ENCODE peak calls at places on chromosomes 4 and X, in ten cellular contexts. V, T, C, L, F, D, W, Z, E and A are unnamed samples.

GRCh38 chrX:140500427-140500826 is 4.4 kb downstream of the SOX3 start:
- DNase-seq in E (no peak), V (no peak), F (no peak), T (no peak), W (no peak), Z (no peak), D (no peak), C (no peak), L (peak), A (no peak)

GRCh38 chr4:3711183-3712111 is 54.7 kb upstream of the ADRA2C start:
- DNase-seq in W (no peak), Z (no peak), E (no peak), F (no peak), L (no peak), T (no peak), D (no peak), C (no peak), V (no peak), A (no peak)

GRCh38 chr4:110926841-110927400 is 304.0 kb upstream of the PITX2 start:
- DNase-seq in V (no peak), E (no peak), F (no peak), L (no peak), D (no peak), Z (no peak), T (no peak), C (no peak), W (no peak), A (no peak)

GRCh38 chr4:38071801-38072567 is 111.8 kb downstream of the PTTG2 start:
- DNase-seq in F (no peak), V (no peak), E (no peak), C (no peak), D (no peak), Z (no peak), T (no peak), L (peak), W (no peak), A (no peak)

GRCh38 chr4:53855886-53856260 is 208.5 kb downstream of the CHIC2 start:
- DNase-seq in L (no peak), Z (no peak), C (no peak), D (peak), V (no peak), E (no peak), F (no peak), T (no peak), W (no peak), A (no peak)

GRCh38 chr4:3656441-3657376 is 109.5 kb upstream of the ADRA2C start:
- DNase-seq in E (no peak), C (peak), T (no peak), V (no peak), W (no peak), Z (no peak), D (no peak), F (no peak), L (no peak), A (no peak)

GRCh38 chrX:132740316-132741123 is 217.9 kb downstream of the HS6ST2 start:
- DNase-seq in F (no peak), C (no peak), D (no peak), V (no peak), E (no peak), Z (no peak), W (no peak), T (no peak), L (no peak), A (no peak)

GRCh38 chr4:154230723-154231122 is 260.9 kb downstream of the DCHS2 start:
- DNase-seq in D (no peak), Z (no peak), V (no peak), W (no peak), L (no peak), F (no peak), T (no peak), C (no peak), E (no peak), A (no peak)

GRCh38 chrX:17082831-17083230 is 136.4 kb downstream of the REPS2 start:
- DNase-seq in L (no peak), W (peak), D (no peak), T (no peak), V (no peak), F (no peak), C (peak), E (no peak), Z (no peak), A (peak)

GRCh38 chr4:14994242-14994641 is 8.0 kb upstream of the CPEB2 start:
- DNase-seq in V (no peak), C (no peak), W (no peak), L (peak), T (no peak), F (no peak), Z (no peak), E (no peak), D (no peak), A (no peak)

GRCh38 chr4:150960818-150961217 is 54.3 kb downstream of the LRBA start:
- DNase-seq in D (no peak), T (no peak), E (no peak), L (peak), Z (no peak), V (no peak), C (no peak), F (no peak), W (no peak), A (no peak)

GRCh38 chr4:133146574-133147198 is 2.4 kb upstream of the PCDH10 start:
- DNase-seq in V (peak), W (peak), Z (no peak), L (no peak), E (no peak), C (peak), D (no peak), F (no peak), T (no peak), A (peak)

GRCh38 chr4:38723726-38724506 is 58.9 kb downstream of the TLR10 start:
- DNase-seq in L (no peak), D (no peak), W (no peak), F (no peak), C (no peak), V (no peak), T (no peak), E (no peak), Z (no peak), A (no peak)

GRCh38 chr4:37648084-37648817 is 37.9 kb downstream of the RELL1 start:
- DNase-seq in Z (no peak), T (no peak), V (no peak), C (no peak), F (peak), D (peak), E (peak), L (peak), W (no peak), A (no peak)

GRCh38 chrX:30312858-30313257 is 3.7 kb upstream of the NR0B1 start:
- DNase-seq in T (no peak), L (no peak), D (no peak), E (no peak), W (no peak), Z (no peak), V (no peak), C (no peak), F (no peak), A (no peak)

GRCh38 chrX:2898861-2899512 is 30.2 kb downstream of the ARSD start:
- DNase-seq in C (no peak), F (peak), D (no peak), E (no peak), L (no peak), T (no peak), V (no peak), Z (no peak), W (no peak), A (no peak)

GRCh38 chr4:3303840-3304715 is 11.3 kb downstream of the RGS12 start:
- DNase-seq in T (no peak), F (no peak), C (no peak), W (no peak), L (no peak), E (peak), D (no peak), V (peak), Z (no peak), A (no peak)

GRCh38 chr4:6856391-6856790 is 53.2 kb upstream of the TBC1D14 start:
- DNase-seq in D (no peak), T (no peak), E (no peak), V (no peak), L (no peak), W (no peak), Z (no peak), C (no peak), F (no peak), A (no peak)

GRCh38 chrX:38664285-38664684 is 102.9 kb downstream of the TSPAN7 start:
- DNase-seq in L (no peak), W (peak), Z (no peak), D (no peak), E (no peak), F (no peak), T (no peak), C (peak), V (no peak), A (peak)

GRCh38 chrX:39762266-39762841 is 335.4 kb downstream of the BCOR start:
- DNase-seq in T (no peak), Z (no peak), E (no peak), W (no peak), L (peak), F (no peak), D (no peak), C (no peak), V (no peak), A (no peak)

GRCh38 chr4:185112104-185112503 is 31.0 kb upstream of the SLC25A4 start:
- DNase-seq in V (no peak), C (no peak), E (peak), D (peak), Z (no peak), L (peak), T (no peak), F (no peak), W (no peak), A (no peak)

GRCh38 chrX:67437821-67438220 is 106.0 kb upstream of the AR start:
- DNase-seq in T (no peak), V (no peak), Z (no peak), E (no peak), F (no peak), D (no peak), C (no peak), W (no peak), L (no peak), A (no peak)